ENCODE peak calls at places on chromosomes 4 and X, in seven cellular contexts. C is uterus, O is cardiac muscle cell, Y is stomach, M is A549, Q is keratinocyte, D is tibial nerve. W is an unnamed sample.

GRCh38 chr4:8643441-8643840 is 50.9 kb downstream of the CPZ start:
- DNase-seq in Y (peak; percentile 22), M (no peak), C (no peak), O (no peak), D (no peak), Q (no peak), W (no peak)

GRCh38 chr4:102466298-102466697 is 34.9 kb upstream of the NFKB1 start:
- DNase-seq in Y (no peak), Q (no peak), M (no peak), O (no peak), C (no peak), D (no peak), W (no peak)

GRCh38 chrX:109632906-109633504 is 8.0 kb upstream of the KCNE5 start:
- DNase-seq in Q (no peak), Y (no peak), M (peak; percentile 20), C (no peak), D (no peak), O (peak; percentile 46), W (no peak)

GRCh38 chr4:37243061-37243460 is 1.5 kb upstream of the NWD2 start:
- DNase-seq in D (no peak), M (no peak), Q (no peak), C (no peak), Y (no peak), O (no peak), W (no peak)

GRCh38 chrX:110004210-110004609 is 1.3 kb downstream of the TMEM164 start:
- DNase-seq in Q (no peak), O (no peak), D (no peak), Y (peak; percentile 73), C (no peak), M (peak; percentile 13), W (no peak)

GRCh38 chr4:107098403-107098802 is 62.3 kb upstream of the DKK2 start:
- DNase-seq in Y (no peak), C (no peak), D (no peak), O (no peak), Q (no peak), M (no peak), W (no peak)

GRCh38 chr4:8185280-8185679 is 13.8 kb upstream of the SH3TC1 start:
- DNase-seq in D (peak; percentile 64), M (no peak), Q (no peak), C (no peak), O (no peak), Y (no peak), W (no peak)

GRCh38 chr4:100379583-100380105 is 138.2 kb downstream of the EMCN start:
- DNase-seq in M (no peak), O (no peak), C (no peak), D (no peak), Y (no peak), Q (peak; percentile 4), W (no peak)

GRCh38 chrX:65578346-65578745 is 43.8 kb upstream of the LAS1L start:
- DNase-seq in O (no peak), C (no peak), Y (no peak), Q (no peak), M (no peak), D (no peak), W (no peak)

GRCh38 chr4:17613761-17614415 is 553 bp upstream of the MED28 start:
- DNase-seq in D (no peak), Q (no peak), C (peak; percentile 24), O (peak; percentile 1), Y (no peak), M (no peak), W (peak; percentile 40)

GRCh38 chr4:55125087-55125721 is at the start of gene KDR:
- DNase-seq in Y (peak; percentile 46), D (no peak), O (peak; percentile 85), Q (no peak), M (no peak), C (peak; percentile 76), W (peak; percentile 20)

GRCh38 chr4:116522922-116523321 is 562.5 kb downstream of the TRAM1L1 start:
- DNase-seq in O (no peak), M (no peak), D (no peak), Q (no peak), C (no peak), Y (no peak), W (no peak)

GRCh38 chrX:119067023-119067739 is 5.6 kb upstream of the CT47C1 start:
- DNase-seq in Q (no peak), O (peak; percentile 55), Y (peak; percentile 57), D (peak; percentile 67), C (peak; percentile 55), M (peak; percentile 50), W (peak; percentile 65)

GRCh38 chrX:103498786-103499185 is 20.5 kb downstream of the RAB40A start:
- DNase-seq in M (no peak), O (no peak), C (no peak), D (no peak), Y (no peak), Q (no peak), W (no peak)

GRCh38 chr4:38132140-38132673 is 172.0 kb downstream of the PTTG2 start:
- DNase-seq in Y (no peak), C (peak; percentile 83), D (peak; percentile 78), O (peak; percentile 66), M (no peak), Q (peak; percentile 71), W (no peak)

GRCh38 chrX:31036895-31037294 is 34.9 kb downstream of the FTHL17 start:
- DNase-seq in D (peak; percentile 24), C (peak; percentile 15), M (peak; percentile 31), O (peak; percentile 64), Q (no peak), Y (peak; percentile 57), W (peak; percentile 64)

GRCh38 chrX:40009890-40010289 is 87.9 kb downstream of the BCOR start:
- DNase-seq in Y (no peak), Q (no peak), C (no peak), O (no peak), D (no peak), M (no peak), W (no peak)

GRCh38 chr4:123093247-123093646 is 170.8 kb upstream of the NUDT6 start:
- DNase-seq in O (no peak), Y (no peak), D (no peak), M (peak; percentile 3), C (no peak), Q (no peak), W (no peak)

GRCh38 chr4:151798678-151799416 is 38.0 kb upstream of the GATB start:
- DNase-seq in Q (no peak), D (no peak), M (no peak), Y (no peak), O (no peak), C (no peak), W (no peak)

GRCh38 chr4:106090826-106091225 is 195.6 kb downstream of the NPNT start:
- DNase-seq in O (no peak), M (no peak), D (no peak), Y (no peak), C (no peak), Q (no peak), W (no peak)

GRCh38 chr4:55030606-55031005 is 94.8 kb downstream of the KDR start:
- DNase-seq in Y (no peak), M (no peak), D (no peak), C (no peak), O (no peak), Q (no peak), W (no peak)

DNA sequence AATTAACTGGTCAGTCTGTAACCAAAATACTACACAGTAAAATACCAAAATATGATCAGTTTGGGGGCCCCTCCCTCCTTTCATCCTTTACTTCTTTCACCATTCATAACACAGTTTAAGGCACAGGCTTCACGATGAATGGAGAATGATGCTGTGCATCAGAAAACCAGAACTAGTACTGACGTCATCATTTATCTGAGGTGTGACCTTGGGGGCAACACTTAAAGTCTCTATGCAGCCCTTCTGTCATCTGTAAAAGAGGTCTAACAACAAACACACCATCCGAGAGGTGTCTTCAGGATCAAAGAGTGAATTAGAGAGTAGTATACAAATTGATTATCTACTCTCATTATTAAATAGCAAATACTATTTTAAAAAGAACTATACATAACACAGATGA is 135.4 kb downstream of the SH3KBP1 start:
- DNase-seq in M (no peak), O (no peak), Q (no peak), D (no peak), C (no peak), Y (no peak), W (no peak)
- H3K4me1 ChIP-seq in M (no peaks in the 10 kb centered on the region), O (no peaks in the 10 kb centered on the region), Q (no peaks in the 10 kb centered on the region), D (no peaks in the 10 kb centered on the region), C (no peaks in the 10 kb centered on the region), Y (no peaks in the 10 kb centered on the region), W (no peaks in the 10 kb centered on the region)

GRCh38 chr4:128451270-128451905 is 163.8 kb upstream of the PGRMC2 start:
- DNase-seq in M (no peak), D (no peak), Q (no peak), C (no peak), Y (no peak), O (no peak), W (no peak)

GRCh38 chr4:128455076-128455345 is 167.4 kb upstream of the PGRMC2 start:
- DNase-seq in O (no peak), D (no peak), Q (no peak), M (no peak), Y (no peak), C (peak; percentile 23), W (no peak)

GRCh38 chr4:128452415-128452814 is 164.8 kb upstream of the PGRMC2 start:
- DNase-seq in D (no peak), Q (no peak), C (no peak), Y (no peak), M (peak; percentile 22), O (no peak), W (no peak)

GRCh38 chr4:128455480-128455879 is 167.9 kb upstream of the PGRMC2 start:
- DNase-seq in Y (no peak), D (no peak), C (no peak), O (no peak), Q (no peak), M (no peak), W (no peak)

DNA sequence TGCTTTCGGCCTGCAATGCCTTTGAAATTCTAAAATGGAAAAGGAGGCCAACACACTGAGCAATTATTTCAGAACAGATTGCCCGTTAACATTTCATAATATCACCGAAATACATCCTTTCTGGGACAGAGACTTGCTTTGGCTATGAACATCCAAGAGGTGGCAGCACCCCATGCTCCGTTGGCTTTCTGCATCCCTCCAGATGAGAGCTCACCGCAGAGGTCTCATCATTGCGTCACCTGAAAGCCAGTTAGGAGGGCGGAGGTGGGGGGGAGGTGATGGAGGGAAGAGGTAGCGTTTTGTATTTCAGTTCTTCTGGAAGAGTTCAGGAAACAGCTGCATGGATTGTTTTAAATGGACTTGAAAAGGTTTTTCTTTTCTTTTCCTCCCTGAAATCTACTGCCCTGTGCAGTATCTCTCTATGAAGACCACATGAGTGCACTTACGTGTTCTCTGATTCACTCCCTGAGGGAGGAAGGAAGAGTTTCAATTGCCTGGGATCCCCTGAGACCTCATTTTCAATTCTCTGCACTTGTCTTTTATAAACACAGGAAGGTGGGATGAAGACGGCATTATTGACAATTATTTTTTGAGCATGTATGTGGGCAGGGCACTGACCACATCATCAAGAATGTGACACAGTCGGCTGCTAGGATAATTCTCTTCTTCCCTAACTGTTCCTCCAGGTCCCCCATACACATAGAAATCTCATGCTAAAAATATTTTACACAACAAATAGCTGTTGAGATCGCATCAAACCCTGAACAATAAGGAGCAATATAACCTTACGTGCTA is 166.9 kb upstream of the PGRMC2 start:
- DNase-seq in M (peak; percentile 92), C (peak; percentile 93), D (peak; percentile 80), O (peak; percentile 69), Y (peak; percentile 73), Q (peak; percentile 52), W (peak; percentile 92)
- H3K27ac ChIP-seq in M (peak overlapping the region; percentile 96), C (peak overlapping the region; percentile 63), D (no peak overlapping the region), O (no peak overlapping the region), Y (no peak overlapping the region), Q (no peak overlapping the region), W (no peak overlapping the region)

GRCh38 chr4:111274060-111274459 is 651.2 kb upstream of the PITX2 start:
- DNase-seq in Q (no peak), M (no peak), Y (no peak), C (no peak), O (no peak), D (no peak), W (no peak)
- TF ChIP-seq CTCF in Q (no peak), M (no peak), Y (no peak), C (no peak), O (no peak), D (no peak), W (no peak)

GRCh38 chr4:40225497-40225896 is 28.7 kb downstream of the RHOH start:
- DNase-seq in C (no peak), O (no peak), Y (no peak), D (no peak), M (no peak), Q (no peak), W (no peak)
- H3K4me1 ChIP-seq in C (no peaks in the 10 kb centered on the region), O (no peaks in the 10 kb centered on the region), Y (no peaks in the 10 kb centered on the region), D (no peaks in the 10 kb centered on the region), M (no peaks in the 10 kb centered on the region), Q (no peaks in the 10 kb centered on the region), W (no peaks in the 10 kb centered on the region)

W was measured in tibial artery.